ENCODE peak calls at places on chromosomes 3 and 15, in eight cellular contexts. U, P, K, V, G, I, Q and D are unnamed samples.

GRCh38 chr15:32994810-32995424 is 199.6 kb downstream of the FMN1 start:
- DNase-seq in U (no peak), P (no peak), K (no peak), V (no peak), G (peak), I (peak), Q (peak), D (no peak)

GRCh38 chr3:37625051-37625450 is 236.6 kb upstream of the CTDSPL start:
- DNase-seq in U (no peak), P (no peak), K (no peak), V (no peak), G (no peak), I (no peak), Q (no peak), D (no peak)

GRCh38 chr15:90706394-90707327 is 10.5 kb upstream of the BLM start:
- DNase-seq in U (no peak), P (no peak), K (no peak), V (no peak), G (no peak), I (no peak), Q (no peak), D (no peak)

GRCh38 chr3:196111939-196112386 is 30.1 kb upstream of the TFRC start:
- DNase-seq in U (no peak), P (no peak), K (no peak), V (no peak), G (no peak), I (peak), Q (no peak), D (peak)

GRCh38 chr3:62936626-62937254 is 61.5 kb upstream of the CADPS start:
- DNase-seq in U (no peak), P (no peak), K (no peak), V (no peak), G (no peak), I (no peak), Q (no peak), D (no peak)

GRCh38 chr3:58241321-58242044 is 3.9 kb downstream of the ABHD6 start:
- DNase-seq in U (no peak), P (peak), K (no peak), V (no peak), G (no peak), I (no peak), Q (no peak), D (no peak)

GRCh38 chr15:88894819-88895767 is at the start of gene HAPLN3:
- DNase-seq in U (peak), P (peak), K (no peak), V (no peak), G (peak), I (no peak), Q (peak), D (peak)

GRCh38 chr3:184040010-184040409 is 8.5 kb downstream of the HTR3D start:
- DNase-seq in U (no peak), P (peak), K (no peak), V (no peak), G (peak), I (no peak), Q (peak), D (no peak)

GRCh38 chr3:169144691-169145090 is 518.8 kb downstream of the MECOM start:
- DNase-seq in U (no peak), P (no peak), K (no peak), V (no peak), G (peak), I (no peak), Q (no peak), D (no peak)

GRCh38 chr15:96331141-96331941 is 841 bp downstream of the NR2F2 start:
- DNase-seq in U (no peak), P (peak), K (no peak), V (peak), G (peak), I (no peak), Q (peak), D (no peak)

GRCh38 chr3:141797819-141798405 is 34.7 kb downstream of the GRK7 start:
- DNase-seq in U (peak), P (no peak), K (no peak), V (no peak), G (no peak), I (no peak), Q (no peak), D (no peak)